ENCODE peak calls at places on chromosome 6, in seven cellular contexts. K is T-helper 17 cell; Y is AG04450; H is Panc1; N is fibroblast of pulmonary artery; C is activated T-helper 1 cell treated with anti-CD3 and anti-CD28 coated beads, Interleukin-2, amount 50 U/mL, for 16 hours; F is putamen. W is an unnamed sample.

GRCh38 chr6:37480118-37480736 is 19.5 kb downstream of the CCDC167 start:
- DNase-seq in K (no peak), Y (no peak), H (no peak), N (no peak), C (no peak), F (no peak), W (no peak)

GRCh38 chr6:34491091-34491430 is 25.2 kb downstream of the PACSIN1 start:
- DNase-seq in K (no peak), Y (no peak), H (no peak), N (peak), C (no peak), F (no peak), W (no peak)

GRCh38 chr6:34145161-34146020 is 496 bp downstream of the GRM4 start:
- DNase-seq in K (no peak), Y (no peak), H (no peak), N (peak), C (no peak), F (no peak), W (peak)

GRCh38 chr6:4615231-4615630 is 161.0 kb upstream of the CDYL start:
- DNase-seq in K (no peak), Y (no peak), H (no peak), N (no peak), C (no peak), F (no peak), W (no peak)

GRCh38 chr6:146526192-146526591 is 17.4 kb upstream of the RAB32 start:
- DNase-seq in K (no peak), Y (no peak), H (no peak), N (peak), C (no peak), F (no peak), W (peak)

GRCh38 chr6:35258858-35259193 is 709 bp upstream of the ZNF76 start:
- DNase-seq in K (peak), Y (no peak), H (no peak), N (peak), C (no peak), F (no peak), W (no peak)

GRCh38 chr6:5464096-5464885 is 203.0 kb downstream of the FARS2 start:
- DNase-seq in K (no peak), Y (no peak), H (no peak), N (no peak), C (no peak), F (no peak), W (no peak)

GRCh38 chr6:12968290-12968689 is 251.7 kb downstream of the PHACTR1 start:
- DNase-seq in K (no peak), Y (no peak), H (no peak), N (no peak), C (no peak), F (no peak), W (no peak)

GRCh38 chr6:76584121-76584520 is 511.7 kb upstream of the IMPG1 start:
- DNase-seq in K (no peak), Y (no peak), H (no peak), N (no peak), C (no peak), F (no peak), W (no peak)

GRCh38 chr6:63188828-63189227 is 22.4 kb upstream of the FKBP1C start:
- DNase-seq in K (no peak), Y (no peak), H (no peak), N (no peak), C (no peak), F (no peak), W (no peak)

GRCh38 chr6:169968541-169969270 is 217.3 kb downstream of the ERMARD start:
- DNase-seq in K (no peak), Y (no peak), H (no peak), N (no peak), C (no peak), F (no peak), W (no peak)

GRCh38 chr6:154460306-154461071 is 50.0 kb downstream of the CNKSR3 start:
- DNase-seq in K (no peak), Y (no peak), H (no peak), N (peak), C (no peak), F (no peak), W (no peak)

GRCh38 chr6:33419580-33420492 is at the start of gene SYNGAP1:
- DNase-seq in K (no peak), Y (peak), H (no peak), N (peak), C (no peak), F (no peak), W (peak)

GRCh38 chr6:163872335-163872734 is 457.8 kb downstream of the QKI start:
- DNase-seq in K (no peak), Y (peak), H (no peak), N (peak), C (no peak), F (no peak), W (no peak)

GRCh38 chr6:136113736-136114173 is 136.4 kb downstream of the MTFR2 start:
- DNase-seq in K (no peak), Y (peak), H (no peak), N (peak), C (no peak), F (peak), W (no peak)

GRCh38 chr6:11209941-11210340 is 22.5 kb downstream of the NEDD9 start:
- DNase-seq in K (no peak), Y (no peak), H (no peak), N (peak), C (no peak), F (no peak), W (no peak)

GRCh38 chr6:77403424-77403823 is 59.9 kb downstream of the HTR1B start:
- DNase-seq in K (no peak), Y (no peak), H (no peak), N (peak), C (no peak), F (no peak), W (no peak)

GRCh38 chr6:158405933-158406332 is 93.7 kb downstream of the TULP4 start:
- DNase-seq in K (no peak), Y (no peak), H (no peak), N (no peak), C (no peak), F (no peak), W (no peak)

GRCh38 chr6:106426258-106426657 is 65.7 kb downstream of the CRYBG1 start:
- DNase-seq in K (no peak), Y (no peak), H (no peak), N (no peak), C (no peak), F (no peak), W (no peak)

GRCh38 chr6:163958646-163959045 is 544.1 kb downstream of the QKI start:
- DNase-seq in K (no peak), Y (no peak), H (no peak), N (peak), C (no peak), F (no peak), W (no peak)

GRCh38 chr6:2376429-2377355 is 131.3 kb upstream of the GMDS start:
- DNase-seq in K (no peak), Y (no peak), H (no peak), N (no peak), C (no peak), F (no peak), W (no peak)

GRCh38 chr6:139007428-139007827 is 19.4 kb upstream of the REPS1 start:
- DNase-seq in K (no peak), Y (no peak), H (no peak), N (no peak), C (no peak), F (no peak), W (no peak)

W was measured in cerebellar cortex.